ENCODE peak calls at places on chromosome X, in seven cellular contexts. T, I, H, A, S, F and P are unnamed samples.
A peak's percentile ranks its signal among the peaks of the same experiment; 100 is the strongest.

GRCh38 chrX:10512258-10512657 is 108.1 kb downstream of the MID1 start:
- DNase-seq in S (no peak), H (no peak), T (no peak), I (no peak), A (no peak), F (no peak), P (no peak)

GRCh38 chrX:7586126-7586525 is 256.8 kb upstream of the VCX start:
- DNase-seq in I (peak; percentile 0), F (no peak), T (no peak), H (peak; percentile 35), A (peak; percentile 38), S (no peak), P (no peak)

GRCh38 chrX:130296743-130297142 is 28.0 kb upstream of the ZNF280C start:
- DNase-seq in F (no peak), S (no peak), T (no peak), A (no peak), H (peak; percentile 27), I (no peak), P (no peak)

GRCh38 chrX:41308884-41309655 is 24.9 kb upstream of the DDX3X start:
- DNase-seq in I (no peak), T (no peak), S (no peak), H (no peak), A (no peak), F (no peak), P (no peak)

GRCh38 chrX:49203536-49203935 is 3.5 kb upstream of the SYP start:
- DNase-seq in S (no peak), I (no peak), H (no peak), F (no peak), A (no peak), T (no peak), P (no peak)

GRCh38 chrX:55201930-55202579 is 18.1 kb upstream of the PAGE5 start:
- DNase-seq in S (no peak), T (no peak), F (no peak), A (no peak), I (no peak), H (peak; percentile 33), P (no peak)

GRCh38 chrX:40644821-40645358 is 2.5 kb downstream of the CXorf38 start:
- DNase-seq in F (no peak), A (no peak), T (peak; percentile 20), S (peak; percentile 31), H (peak; percentile 45), I (no peak), P (peak; percentile 56)

GRCh38 chrX:148466292-148466691 is 34.1 kb upstream of the AFF2 start:
- DNase-seq in S (no peak), I (no peak), T (no peak), A (no peak), H (peak; percentile 38), F (no peak), P (no peak)

GRCh38 chrX:47749185-47749967 is 87.3 kb upstream of the ZNF81 start:
- DNase-seq in A (no peak), I (no peak), H (no peak), F (no peak), T (no peak), S (no peak), P (no peak)

GRCh38 chrX:121254336-121254735 is 206.9 kb downstream of the GLUD2 start:
- DNase-seq in S (no peak), T (no peak), I (no peak), H (no peak), F (no peak), A (peak; percentile 31), P (no peak)

GRCh38 chrX:100296183-100296753 is 113.8 kb downstream of the PCDH19 start:
- DNase-seq in T (no peak), F (peak; percentile 13), I (no peak), A (peak; percentile 68), S (no peak), H (no peak), P (no peak)

GRCh38 chrX:20116575-20117240 is at the start of gene MAP7D2:
- DNase-seq in F (peak; percentile 50), S (no peak), A (peak; percentile 45), T (no peak), I (no peak), H (no peak), P (no peak)

GRCh38 chrX:70466968-70467367 is 22.3 kb downstream of the DLG3 start:
- DNase-seq in S (no peak), F (no peak), H (no peak), T (no peak), A (no peak), I (no peak), P (no peak)

GRCh38 chrX:20477836-20478532 is 211.3 kb upstream of the RPS6KA3 start:
- DNase-seq in T (no peak), A (no peak), S (no peak), I (no peak), H (no peak), F (peak; percentile 39), P (no peak)

GRCh38 chrX:29039501-29039900 is 452.3 kb downstream of the IL1RAPL1 start:
- DNase-seq in I (no peak), A (no peak), T (no peak), F (no peak), S (no peak), H (no peak), P (no peak)

GRCh38 chrX:102129473-102129872 is 4.0 kb downstream of the TCEAL2 start:
- DNase-seq in F (no peak), H (peak; percentile 20), T (no peak), S (no peak), I (no peak), A (no peak), P (no peak)

GRCh38 chrX:134020910-134021309 is 35.5 kb upstream of the GPC3 start:
- DNase-seq in S (no peak), F (no peak), I (no peak), A (no peak), T (no peak), H (peak; percentile 26), P (no peak)

GRCh38 chrX:20461576-20461975 is 194.9 kb upstream of the RPS6KA3 start:
- DNase-seq in I (peak; percentile 1), A (no peak), H (peak; percentile 55), S (no peak), T (no peak), F (no peak), P (no peak)

GRCh38 chrX:11666180-11666579 is 460 bp upstream of the ARHGAP6 start:
- DNase-seq in I (no peak), T (no peak), H (no peak), A (peak; percentile 59), F (no peak), S (no peak), P (no peak)

GRCh38 chrX:20067709-20068315 is 48.9 kb downstream of the MAP7D2 start:
- DNase-seq in S (no peak), I (peak; percentile 42), F (peak; percentile 69), T (peak; percentile 47), A (no peak), H (peak; percentile 87), P (peak; percentile 79)

GRCh38 chrX:54786972-54787371 is 11.1 kb downstream of the ITIH6 start:
- DNase-seq in T (no peak), F (no peak), S (peak; percentile 33), I (no peak), H (peak; percentile 22), A (no peak), P (no peak)

GRCh38 chrX:46992070-46992469 is 79.8 kb downstream of the JADE3 start:
- DNase-seq in S (no peak), T (no peak), I (no peak), F (no peak), H (no peak), A (no peak), P (no peak)

GRCh38 chrX:14851526-14851925 is 21.3 kb downstream of the FANCB start:
- DNase-seq in I (no peak), H (no peak), F (no peak), S (no peak), A (no peak), T (no peak), P (no peak)

GRCh38 chrX:65610040-65610439 is 57.4 kb upstream of the MSN start:
- DNase-seq in F (no peak), T (no peak), S (no peak), A (no peak), I (no peak), H (peak; percentile 41), P (no peak)

DNA sequence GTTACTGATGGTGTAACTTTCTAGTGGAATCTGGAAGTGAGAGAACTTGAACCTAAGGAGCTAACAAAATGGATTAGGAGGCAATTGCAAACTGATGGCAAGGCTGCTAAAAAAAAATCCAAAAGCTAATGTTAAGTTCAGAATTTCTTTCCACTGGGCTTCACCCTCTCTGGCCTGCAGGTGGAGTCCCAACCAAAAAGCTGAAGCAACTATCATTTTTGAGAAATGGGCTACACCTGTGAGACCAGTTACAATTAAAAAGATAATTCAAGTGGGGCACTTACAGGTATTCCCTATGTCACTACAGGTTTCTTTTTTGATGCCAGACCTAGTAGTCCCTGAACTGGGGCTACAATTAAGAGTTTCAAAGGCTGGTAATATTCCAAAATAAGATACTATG is 142.1 kb upstream of the FTHL17 start:
- DNase-seq in I (no peak), S (no peak), A (no peak), H (peak; percentile 26), F (no peak), T (no peak), P (no peak)
- TF ChIP-seq CTCF in I (peak; percentile 41), S (no peak), A (peak; percentile 53), H (peak; percentile 47), F (no peak), T (peak; percentile 63), P (peak; percentile 36)

GRCh38 chrX:36897690-36898089 is 110.5 kb upstream of the FAM47C start:
- DNase-seq in T (no peak), S (no peak), H (no peak), A (no peak), I (no peak), F (no peak), P (no peak)

GRCh38 chrX:36898301-36898700 is 109.9 kb upstream of the FAM47C start:
- DNase-seq in I (no peak), F (no peak), H (peak; percentile 19), S (no peak), T (no peak), A (peak; percentile 24), P (no peak)
- TF ChIP-seq CTCF in I (no peak), F (peak; percentile 29), H (peak; percentile 45), S (no peak), T (peak; percentile 33), A (peak; percentile 63), P (no peak)

GRCh38 chrX:83469551-83469950 is 38.5 kb upstream of the POU3F4 start:
- DNase-seq in F (no peak), H (peak; percentile 5), I (no peak), A (peak; percentile 29), T (no peak), S (no peak), P (no peak)
- TF ChIP-seq CTCF in F (no peak), H (peak; percentile 26), I (no peak), A (peak; percentile 57), T (no peak), S (no peak), P (peak; percentile 14)

GRCh38 chrX:153783378-153784013 is 2.7 kb downstream of the SRPK3 start:
- DNase-seq in I (no peak), H (no peak), A (no peak), F (no peak), S (no peak), T (no peak), P (no peak)

GRCh38 chrX:153782871-153783270 is 2.0 kb downstream of the SRPK3 start:
- DNase-seq in A (no peak), H (no peak), F (no peak), T (no peak), I (no peak), S (no peak), P (no peak)

GRCh38 chrX:153781428-153782047 is 697 bp downstream of the SRPK3 start:
- DNase-seq in A (no peak), F (no peak), T (no peak), I (no peak), H (no peak), S (no peak), P (no peak)

GRCh38 chrX:153780678-153781427 is at the start of gene SRPK3:
- DNase-seq in S (no peak), I (no peak), T (no peak), F (no peak), H (no peak), A (no peak), P (no peak)

GRCh38 chrX:153782324-153782723 is 1.5 kb downstream of the SRPK3 start:
- DNase-seq in S (no peak), A (peak; percentile 15), H (no peak), T (no peak), I (no peak), F (no peak), P (no peak)
- TF ChIP-seq CTCF in S (no peak), A (peak; percentile 30), H (no peak), T (peak; percentile 3), I (no peak), F (no peak), P (no peak)